ENCODE peak calls at places on chromosomes 2 and 18, in six cellular contexts. A is A549, H is GM12878, L is HepG2, I is endothelial cell of umbilical vein, Y is K562. R is an unnamed sample.
A peak's percentile ranks its signal among the peaks of the same experiment; 100 is the strongest.

GRCh38 chr2:37376421-37377186 is 32.2 kb downstream of the QPCT start:
- DNase-seq in Y (no peak), L (no peak), I (no peak), H (peak; percentile 78), A (no peak), R (peak; percentile 15)

GRCh38 chr18:46283895-46284295 is 179.7 kb downstream of the HAUS1 start:
- DNase-seq in L (no peak), A (no peak), Y (no peak), H (no peak), I (no peak), R (no peak)

GRCh38 chr2:116924509-116924908 is 890.0 kb upstream of the DDX18 start:
- DNase-seq in Y (no peak), A (no peak), H (no peak), I (no peak), L (no peak), R (no peak)

GRCh38 chr18:62979172-62979571 is 263.8 kb downstream of the PHLPP1 start:
- DNase-seq in L (no peak), H (no peak), A (no peak), I (no peak), Y (no peak), R (peak; percentile 95)

GRCh38 chr2:71937401-71937800 is 210.3 kb downstream of the CYP26B1 start:
- DNase-seq in I (no peak), L (no peak), A (no peak), Y (no peak), H (no peak), R (no peak)

GRCh38 chr2:220096406-220096805 is 469.0 kb downstream of the SLC4A3 start:
- DNase-seq in Y (no peak), A (no peak), L (no peak), H (no peak), I (no peak), R (no peak)

GRCh38 chr2:175154670-175155082 is 13.3 kb downstream of the ATF2 start:
- DNase-seq in Y (no peak), L (no peak), I (no peak), A (no peak), H (no peak), R (no peak)

GRCh38 chr2:67954125-67954748 is 108.6 kb downstream of the C1D start:
- DNase-seq in I (peak; percentile 79), H (no peak), Y (no peak), L (peak; percentile 83), A (no peak), R (no peak)

GRCh38 chr2:105324732-105325131 is 4.8 kb downstream of the TGFBRAP1 start:
- DNase-seq in I (peak; percentile 40), A (no peak), H (no peak), Y (no peak), L (no peak), R (no peak)

GRCh38 chr2:198905881-198906612 is 551.7 kb downstream of the SATB2 start:
- DNase-seq in L (no peak), H (peak; percentile 45), Y (no peak), I (no peak), A (no peak), R (peak; percentile 31)

GRCh38 chr2:25301453-25302352 is 40.0 kb downstream of the DNMT3A start:
- DNase-seq in Y (no peak), H (peak; percentile 95), A (no peak), I (peak; percentile 41), L (no peak), R (peak; percentile 97)

GRCh38 chr2:213219816-213220215 is 64.4 kb upstream of the SPAG16 start:
- DNase-seq in I (no peak), A (no peak), H (no peak), L (no peak), Y (no peak), R (no peak)

GRCh38 chr2:240567872-240568677 is at the start of gene RNPEPL1:
- DNase-seq in L (no peak), I (peak; percentile 40), Y (peak; percentile 58), H (no peak), A (no peak), R (peak; percentile 60)

GRCh38 chr2:221283896-221284295 is 288.2 kb downstream of the EPHA4 start:
- DNase-seq in H (no peak), I (no peak), L (no peak), A (no peak), Y (no peak), R (no peak)

GRCh38 chr2:58967736-58968135 is 726.6 kb upstream of the FANCL start:
- DNase-seq in A (no peak), I (no peak), Y (peak; percentile 6), L (no peak), H (no peak), R (no peak)

GRCh38 chr2:45843136-45843535 is 191.7 kb downstream of the PRKCE start:
- DNase-seq in L (no peak), H (no peak), Y (no peak), A (no peak), I (no peak), R (peak; percentile 89)

GRCh38 chr2:218387369-218388194 is 5.5 kb downstream of the SLC11A1 start:
- DNase-seq in A (peak; percentile 74), L (peak; percentile 86), Y (no peak), I (peak; percentile 76), H (no peak), R (no peak)

GRCh38 chr2:83191316-83191715 is 1267.8 kb downstream of the SUCLG1 start:
- DNase-seq in I (no peak), H (no peak), A (no peak), L (no peak), Y (no peak), R (no peak)

GRCh38 chr18:22174341-22175148 is 5.2 kb downstream of the GATA6 start:
- DNase-seq in H (no peak), L (no peak), Y (no peak), A (no peak), I (peak; percentile 76), R (no peak)

GRCh38 chr18:60889442-60889841 is 443.8 kb upstream of the CDH20 start:
- DNase-seq in H (no peak), L (no peak), I (no peak), A (no peak), Y (no peak), R (no peak)

GRCh38 chr2:30408961-30409387 is 38.1 kb upstream of the LCLAT1 start:
- DNase-seq in Y (no peak), A (no peak), L (no peak), H (no peak), I (no peak), R (no peak)

GRCh38 chr2:18446715-18447114 is 113.7 kb downstream of the RDH14 start:
- DNase-seq in I (no peak), L (no peak), H (no peak), Y (no peak), A (no peak), R (no peak)

GRCh38 chr18:35939166-35939565 is 33.3 kb upstream of the RMP24 start:
- DNase-seq in I (no peak), Y (no peak), L (no peak), H (no peak), A (no peak), R (peak; percentile 34)

GRCh38 chr2:72993585-72994280 is 76.4 kb downstream of the EMX1 start:
- DNase-seq in Y (no peak), H (no peak), I (no peak), A (no peak), L (no peak), R (no peak)

GRCh38 chr2:95375532-95376221 is 26.8 kb upstream of the FAHD2A start:
- DNase-seq in I (no peak), H (no peak), A (no peak), L (no peak), Y (no peak), R (no peak)

GRCh38 chr2:95376311-95377215 is 25.9 kb upstream of the FAHD2A start:
- DNase-seq in I (no peak), L (no peak), A (no peak), Y (no peak), H (no peak), R (no peak)

GRCh38 chr2:95379616-95379925 is 22.9 kb upstream of the FAHD2A start:
- DNase-seq in A (peak; percentile 19), Y (peak; percentile 49), L (no peak), H (no peak), I (no peak), R (no peak)

GRCh38 chr2:95377216-95377530 is 25.3 kb upstream of the FAHD2A start:
- DNase-seq in Y (no peak), A (no peak), L (no peak), I (no peak), H (no peak), R (no peak)

DNA sequence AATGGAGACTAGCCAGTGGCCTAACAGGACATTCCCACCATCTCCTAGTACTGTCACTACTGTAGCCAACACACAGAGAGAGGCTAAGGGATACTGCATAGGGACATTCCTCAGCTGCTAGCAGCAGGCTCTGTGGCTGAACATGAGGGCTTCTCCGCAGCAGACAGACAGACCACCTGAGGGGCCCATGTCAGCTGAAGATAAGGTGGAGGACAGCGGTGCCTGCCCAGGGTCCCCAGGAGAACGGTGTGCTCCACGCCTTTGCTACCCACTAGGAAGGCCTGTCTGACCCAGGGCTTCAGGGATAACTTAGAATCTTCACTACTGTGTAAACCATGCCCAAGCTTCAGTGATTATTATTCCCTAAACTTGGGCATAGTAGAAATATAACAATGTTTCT is 24.8 kb upstream of the FAHD2A start:
- DNase-seq in Y (no peak), A (no peak), L (no peak), I (no peak), H (no peak), R (no peak)
- TF ChIP-seq MYC in Y (no peak), A (no peak), L (no peak), I (no peak), H (no peak), R (no peak)

DNA sequence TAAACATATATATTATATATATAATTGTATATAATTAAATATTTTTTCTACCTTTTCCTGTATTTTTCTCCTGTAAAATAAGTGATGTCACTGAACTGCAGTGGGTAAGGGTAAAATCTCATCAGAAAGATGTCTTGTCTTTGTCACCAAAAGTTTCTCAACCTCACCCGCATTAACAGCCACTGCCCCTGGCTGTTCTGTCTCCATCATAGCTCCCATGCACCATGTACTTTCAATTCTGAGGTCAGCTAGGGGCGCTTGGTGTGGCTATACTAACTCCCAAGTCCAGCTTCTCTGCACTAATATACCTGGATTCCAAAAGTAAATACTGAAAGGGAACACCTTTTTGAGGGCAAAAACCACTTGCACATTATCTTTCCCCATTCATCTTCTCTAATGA is 46.6 kb downstream of the MAP2 start:
- DNase-seq in Y (no peak), L (no peak), A (no peak), I (no peak), H (no peak), R (no peak)
- TF ChIP-seq CTCF in Y (no peak), L (no peak), A (no peak), I (no peak), H (no peak), R (no peak)

DNA sequence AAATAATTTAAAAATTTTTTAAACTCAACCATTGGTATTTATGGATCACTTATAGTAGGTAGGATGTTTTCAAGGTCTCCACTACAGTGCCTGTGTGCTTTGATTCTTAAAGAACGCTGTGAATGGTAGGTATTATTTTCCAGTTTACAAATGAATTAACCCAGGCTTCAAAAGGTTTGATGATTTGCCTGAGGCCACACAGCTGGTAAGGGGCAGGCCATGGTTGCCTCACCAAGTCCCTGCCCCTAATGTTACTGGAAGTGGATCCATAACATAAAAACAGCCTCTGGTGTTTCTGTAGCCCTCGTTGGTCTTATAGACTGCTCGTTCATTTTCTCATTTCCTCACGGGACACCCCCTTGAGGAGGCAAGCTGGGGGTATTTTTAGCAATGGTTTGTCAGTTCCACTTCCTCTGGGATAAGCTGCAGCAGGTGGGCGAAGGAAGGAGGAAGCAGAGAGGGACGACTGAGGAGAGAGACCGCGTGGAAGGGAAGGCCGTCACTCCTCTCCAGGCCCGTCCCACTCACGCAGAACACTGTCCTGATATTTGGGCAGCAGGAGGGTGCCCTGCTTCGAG is 32.9 kb upstream of the NDUFV2 start:
- DNase-seq in I (no peak), Y (peak; percentile 4), A (no peak), H (peak; percentile 66), L (no peak), R (no peak)
- TF ChIP-seq MAX in I (no peak), Y (no peak), A (no peak), H (no peak), L (no peak), R (no peak)

GRCh38 chr2:200966770-200967169 is 3.3 kb upstream of the ORC2 start:
- DNase-seq in L (no peak), I (peak; percentile 59), Y (peak; percentile 35), H (peak; percentile 31), A (peak; percentile 13), R (peak; percentile 90)
- TF ChIP-seq MYC in L (no peak), I (no peak), Y (no peak), H (no peak), A (no peak), R (no peak)

R was measured in NB4.